ENCODE peak calls at places on chromosomes 7 and 10, in ten cellular contexts. K is endothelial cell of umbilical vein, A is Peyer's patch, U is kidney, W is stomach, R is HFFc6, D is AG09319, O is LNCaP clone FGC, Y is lung, C is WTC11. Z is an unnamed sample.

GRCh38 chr10:78259394-78259793 is 225.7 kb downstream of the RPS24 start:
- DNase-seq in K (no peak), C (no peak), Y (no peak), R (no peak), U (no peak), D (no peak), W (no peak), A (no peak), O (no peak), Z (no peak)

GRCh38 chr10:110034596-110034995 is 26.8 kb downstream of the ADD3 start:
- DNase-seq in R (peak), W (no peak), A (no peak), U (no peak), D (no peak), C (no peak), K (peak), Y (no peak), O (no peak), Z (no peak)

GRCh38 chr10:36880898-36881297 is 244.5 kb upstream of the ANKRD30A start:
- DNase-seq in U (no peak), W (no peak), K (peak), Y (no peak), C (no peak), D (no peak), A (no peak), R (peak), O (peak), Z (no peak)

GRCh38 chr10:61877882-61878281 is 23.6 kb upstream of the ARID5B start:
- DNase-seq in C (no peak), D (no peak), U (no peak), O (no peak), A (no peak), W (no peak), K (no peak), Y (no peak), R (no peak), Z (no peak)

GRCh38 chr7:5296627-5297226 is 14.0 kb downstream of the SLC29A4 start:
- DNase-seq in O (peak), C (peak), W (no peak), K (peak), D (no peak), R (no peak), A (no peak), U (no peak), Y (no peak), Z (peak)

GRCh38 chr7:114419441-114420107 is 5.0 kb downstream of the FOXP2 start:
- DNase-seq in A (no peak), C (no peak), W (no peak), U (no peak), D (no peak), K (no peak), R (no peak), Y (no peak), O (no peak), Z (no peak)

GRCh38 chr7:118311121-118311803 is 86.8 kb downstream of the ANKRD7 start:
- DNase-seq in W (no peak), K (no peak), R (no peak), Y (no peak), D (no peak), O (no peak), A (no peak), U (no peak), C (no peak), Z (no peak)

GRCh38 chr10:34808789-34809745 is 6.0 kb downstream of the PARD3 start:
- DNase-seq in U (peak), C (peak), R (no peak), O (no peak), W (no peak), K (no peak), A (no peak), D (no peak), Y (peak), Z (no peak)

GRCh38 chr7:38374507-38374906 is 101.1 kb upstream of the TARP start:
- DNase-seq in A (no peak), U (no peak), C (peak), W (no peak), O (no peak), D (no peak), R (peak), K (peak), Y (no peak), Z (peak)

GRCh38 chr7:37916017-37916672 is 472 bp downstream of the SFRP4 start:
- DNase-seq in U (peak), W (no peak), O (no peak), C (peak), R (no peak), D (no peak), A (peak), Y (no peak), K (peak), Z (no peak)

GRCh38 chr7:64878684-64879083 is 24.4 kb upstream of the ZNF273 start:
- DNase-seq in W (no peak), C (no peak), D (no peak), U (no peak), K (peak), A (no peak), O (no peak), Y (peak), R (no peak), Z (no peak)

GRCh38 chr10:17428616-17429097 is 25.7 kb downstream of the ST8SIA6 start:
- DNase-seq in W (no peak), U (no peak), O (no peak), D (no peak), C (no peak), R (no peak), A (no peak), K (peak), Y (no peak), Z (no peak)

GRCh38 chr7:17530741-17531417 is 232.4 kb downstream of the AHR start:
- DNase-seq in D (no peak), A (no peak), W (no peak), C (no peak), O (no peak), U (no peak), R (no peak), K (peak), Y (no peak), Z (peak)

GRCh38 chr10:3578682-3579081 is 206.3 kb downstream of the KLF6 start:
- DNase-seq in K (no peak), U (no peak), O (no peak), C (no peak), W (no peak), Y (no peak), D (no peak), A (no peak), R (no peak), Z (no peak)

GRCh38 chr7:105215182-105215581 is 173.5 kb downstream of the SRPK2 start:
- DNase-seq in R (no peak), Y (no peak), U (no peak), A (no peak), C (no peak), W (no peak), O (no peak), D (no peak), K (no peak), Z (no peak)

GRCh38 chr10:97763411-97763810 is 8.4 kb downstream of the SFRP5 start:
- DNase-seq in R (no peak), C (no peak), W (no peak), D (no peak), Y (no peak), A (peak), O (no peak), K (no peak), U (no peak), Z (no peak)

GRCh38 chr10:2716596-2716995 is 350.8 kb upstream of the PFKP start:
- DNase-seq in A (no peak), D (no peak), U (no peak), O (no peak), K (no peak), R (no peak), W (no peak), Y (no peak), C (no peak), Z (no peak)

GRCh38 chr7:4958477-4959301 is at the start of gene MMD2:
- DNase-seq in R (no peak), K (no peak), D (no peak), Y (no peak), U (peak), O (no peak), W (no peak), C (peak), A (peak), Z (no peak)

GRCh38 chr10:7634142-7634894 is 32.4 kb downstream of the ITIH5 start:
- DNase-seq in C (no peak), R (no peak), W (no peak), O (no peak), Y (no peak), K (no peak), A (no peak), U (no peak), D (no peak), Z (no peak)

GRCh38 chr7:156000601-156001396 is 188.5 kb upstream of the SHH start:
- DNase-seq in W (peak), O (no peak), R (no peak), C (no peak), A (peak), D (no peak), K (no peak), U (peak), Y (no peak), Z (no peak)

GRCh38 chr7:2715341-2716231 is 27.6 kb downstream of the AMZ1 start:
- DNase-seq in K (no peak), R (peak), C (no peak), Y (no peak), U (no peak), O (no peak), W (no peak), A (no peak), D (no peak), Z (no peak)

GRCh38 chr10:85646312-85646711 is 720.3 kb downstream of the GRID1 start:
- DNase-seq in D (no peak), C (no peak), W (no peak), R (no peak), Y (no peak), U (no peak), A (no peak), O (no peak), K (peak), Z (no peak)

GRCh38 chr7:28643369-28644340 is 231.3 kb downstream of the CREB5 start:
- DNase-seq in C (no peak), K (no peak), U (no peak), R (no peak), A (no peak), O (no peak), W (no peak), Y (no peak), D (no peak), Z (no peak)

GRCh38 chr7:148772297-148773089 is 73.8 kb downstream of the CUL1 start:
- DNase-seq in D (peak), W (no peak), A (no peak), C (no peak), Y (no peak), K (peak), R (peak), U (no peak), O (no peak), Z (no peak)

GRCh38 chr10:133274751-133275682 is 1.7 kb downstream of the ADAM8 start:
- DNase-seq in O (no peak), U (peak), R (no peak), A (no peak), C (no peak), K (no peak), W (peak), D (no peak), Y (no peak), Z (peak)

GRCh38 chr7:158128572-158128971 is 459.1 kb downstream of the PTPRN2 start:
- DNase-seq in U (no peak), D (no peak), W (no peak), K (no peak), O (no peak), Y (no peak), A (no peak), C (no peak), R (no peak), Z (no peak)

GRCh38 chr7:68613897-68614296 is 984.4 kb upstream of the AUTS2 start:
- DNase-seq in Y (no peak), D (no peak), A (no peak), R (no peak), W (no peak), U (no peak), K (no peak), C (no peak), O (no peak), Z (no peak)

GRCh38 chr7:42197391-42197790 is 39.6 kb downstream of the GLI3 start:
- DNase-seq in C (no peak), K (no peak), U (no peak), D (peak), O (no peak), R (peak), W (no peak), A (no peak), Y (no peak), Z (no peak)

GRCh38 chr7:55360486-55360885 is 4.7 kb upstream of the LANCL2 start:
- DNase-seq in O (no peak), W (no peak), D (no peak), U (no peak), R (no peak), K (no peak), A (no peak), Y (no peak), C (no peak), Z (no peak)

GRCh38 chr7:8418627-8419245 is 14.7 kb upstream of the NXPH1 start:
- DNase-seq in W (peak), A (no peak), C (peak), U (no peak), O (peak), Y (peak), D (peak), R (peak), K (peak), Z (peak)

GRCh38 chr7:135673360-135673706 is 11.0 kb downstream of the STMP1 start:
- DNase-seq in U (no peak), D (no peak), K (peak), Y (no peak), O (no peak), R (no peak), C (no peak), A (no peak), W (no peak), Z (no peak)

GRCh38 chr10:119058005-119058404 is 22.6 kb downstream of the EIF3A start:
- DNase-seq in O (no peak), R (no peak), K (no peak), Y (no peak), W (no peak), A (no peak), C (no peak), U (no peak), D (no peak), Z (no peak)

GRCh38 chr10:55629792-55630490 is 731.1 kb downstream of the ZWINT start:
- DNase-seq in D (no peak), U (peak), Y (no peak), W (peak), A (no peak), R (no peak), C (peak), O (no peak), K (peak), Z (peak)
- TF ChIP-seq CTCF in D (no peak), U (peak), Y (no peak), W (peak), A (peak), R (peak), C (peak), O (peak), K (peak), Z (peak)

GRCh38 chr7:141409911-141410329 is 141.3 kb upstream of the AGK start:
- DNase-seq in K (no peak), W (no peak), C (peak), U (no peak), O (no peak), D (no peak), R (no peak), Y (no peak), A (no peak), Z (no peak)
- TF ChIP-seq CTCF in K (no peak), W (no peak), C (no peak), U (no peak), O (no peak), D (no peak), R (no peak), Y (no peak), A (no peak), Z (no peak)

GRCh38 chr10:15096661-15097010 is 519 bp upstream of the RPP38 start:
- DNase-seq in C (no peak), Y (no peak), U (no peak), A (no peak), O (no peak), W (no peak), R (no peak), D (no peak), K (no peak), Z (no peak)

GRCh38 chr10:15092855-15093408 is 4.2 kb upstream of the RPP38 start:
- DNase-seq in Y (no peak), D (no peak), C (no peak), W (no peak), O (no peak), K (no peak), U (no peak), A (no peak), R (no peak), Z (no peak)

GRCh38 chr10:15099886-15100285 is 2.7 kb downstream of the RPP38 start:
- DNase-seq in W (no peak), O (no peak), A (no peak), K (no peak), U (no peak), R (no peak), C (no peak), Y (no peak), D (no peak), Z (no peak)

GRCh38 chr10:15091418-15091817 is 2.8 kb upstream of the ACBD7 start:
- DNase-seq in U (no peak), D (no peak), K (no peak), R (no peak), Y (no peak), C (no peak), A (no peak), O (no peak), W (no peak), Z (no peak)

DNA sequence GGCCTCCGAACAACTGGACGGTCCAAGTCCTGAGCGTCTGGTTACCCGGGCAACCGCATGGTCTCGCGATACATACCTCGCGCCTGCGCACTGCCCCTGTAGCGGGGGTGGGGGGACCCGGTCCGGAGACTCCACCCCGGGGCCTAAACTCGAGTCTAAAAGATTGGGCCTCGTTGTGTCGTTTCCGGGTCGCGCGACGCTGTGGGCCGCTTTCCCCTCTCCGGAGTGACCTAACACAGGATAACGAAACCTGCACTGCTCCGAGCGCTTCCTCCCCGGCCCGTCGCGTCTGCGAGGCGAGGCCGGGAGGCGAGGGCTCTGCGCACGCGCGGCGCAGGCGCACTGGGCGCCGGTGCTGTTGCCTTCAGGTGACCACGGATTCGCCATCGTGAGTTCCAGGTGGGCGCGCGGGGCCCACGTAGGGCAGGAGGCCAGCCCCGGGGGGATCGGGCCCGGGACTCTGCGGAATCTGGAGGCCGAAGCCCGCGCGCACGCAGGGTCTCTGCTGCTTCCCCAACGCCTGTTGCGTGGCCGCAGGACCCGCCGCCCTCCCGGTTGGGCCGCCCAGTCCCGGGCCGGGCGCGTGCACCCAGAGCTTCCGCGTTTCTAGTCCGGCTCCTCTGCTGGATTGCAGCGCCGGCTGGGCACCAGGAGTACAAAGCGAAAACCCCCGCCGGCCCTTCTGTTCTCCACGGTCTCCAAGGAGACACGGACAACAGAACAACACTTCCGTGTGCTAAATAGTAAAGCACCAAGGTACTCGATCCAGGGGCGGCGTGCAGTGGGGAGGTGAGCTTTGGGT is at the start of gene RPP38:
- DNase-seq in Y (peak), A (peak), W (peak), D (peak), C (peak), O (peak), K (peak), U (peak), R (peak), Z (peak)
- TF ChIP-seq CTCF in Y (no peak), A (no peak), W (no peak), D (no peak), C (no peak), O (no peak), K (no peak), U (no peak), R (no peak), Z (no peak)

DNA sequence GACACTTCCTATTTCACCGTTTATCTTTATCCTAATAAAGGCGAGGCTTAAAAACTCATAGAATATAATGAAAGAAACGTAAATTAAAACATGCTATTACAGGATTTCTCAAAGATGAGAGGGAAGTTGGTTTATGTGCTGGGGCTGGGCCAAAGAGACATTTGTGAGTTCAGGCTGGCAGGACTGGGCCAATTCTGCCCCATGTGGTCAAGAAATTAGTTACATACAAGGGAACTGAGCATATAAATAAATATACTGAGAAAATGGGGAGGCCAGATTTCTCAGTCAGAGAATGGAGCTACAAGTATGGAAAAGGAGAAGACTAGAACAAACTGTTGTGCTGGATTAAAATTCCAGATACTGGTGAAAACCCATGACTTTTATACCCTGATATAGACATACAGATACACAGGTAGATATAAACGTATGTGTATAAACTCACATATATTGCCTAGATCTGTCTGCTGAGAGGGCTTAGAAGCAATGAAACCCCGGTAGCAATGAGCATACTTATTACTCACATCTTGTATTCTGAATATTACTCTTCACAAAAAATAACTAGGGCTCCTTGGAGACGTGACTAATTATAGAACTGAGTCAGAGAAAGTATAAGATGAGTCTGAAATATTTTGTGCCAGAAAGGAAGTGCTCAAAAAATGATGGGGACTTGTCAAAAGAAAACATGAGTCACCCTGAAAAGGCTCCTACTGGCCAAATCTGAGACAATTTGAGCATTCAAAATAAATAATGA is 155.7 kb upstream of the FGFR2 start:
- DNase-seq in Y (no peak), R (peak), U (no peak), W (no peak), K (peak), O (peak), C (no peak), A (no peak), D (no peak), Z (peak)
- TF ChIP-seq CTCF in Y (no peak), R (peak), U (no peak), W (no peak), K (peak), O (peak), C (peak), A (no peak), D (peak), Z (no peak)

Z was measured in GM10248.